ENCODE peak calls at places on chromosome 10, in ten cellular contexts. F is psoas muscle; I is tibial artery; B is tibial nerve; C is CD8-positive, alpha-beta T cell; H is cardiac muscle cell; R is astrocyte; Q is adrenal gland; G is left ventricle myocardium inferior; V is endothelial cell of umbilical vein. N is an unnamed sample. For H3K36me3, the result is how much of the 10 kb centered on the place peaks cover.

GRCh38 chr10:12191715-12192114 is 4.0 kb downstream of the NUDT5 start:
- DNase-seq in F (no peak), I (no peak), B (no peak), C (no peak), H (peak), R (no peak), Q (no peak), G (no peak), V (peak), N (no peak)

GRCh38 chr10:27759483-27760281 is 14.1 kb upstream of the MKX start:
- DNase-seq in F (no peak), I (no peak), B (no peak), C (no peak), H (no peak), R (no peak), Q (no peak), G (no peak), V (no peak), N (no peak)

GRCh38 chr10:104061196-104061595 is 24.5 kb downstream of the COL17A1 start:
- DNase-seq in F (no peak), I (no peak), B (no peak), C (no peak), H (no peak), R (no peak), Q (no peak), G (no peak), V (no peak), N (no peak)

GRCh38 chr10:49410365-49411074 is 14.6 kb upstream of the DRGX start:
- DNase-seq in F (no peak), I (no peak), B (no peak), C (no peak), H (no peak), R (no peak), Q (peak), G (peak), V (no peak), N (no peak)

GRCh38 chr10:78763651-78764395 is 304.9 kb upstream of the ZMIZ1 start:
- DNase-seq in F (no peak), I (peak), B (no peak), C (no peak), H (no peak), R (no peak), Q (no peak), G (peak), V (no peak), N (no peak)

GRCh38 chr10:43824934-43825333 is 176.3 kb upstream of the ZNF32 start:
- DNase-seq in F (peak), I (peak), B (peak), C (no peak), H (peak), R (peak), Q (peak), G (peak), V (no peak), N (no peak)

GRCh38 chr10:128210215-128211063 is 84.2 kb upstream of the MKI67 start:
- DNase-seq in F (peak), I (peak), B (peak), C (peak), H (peak), R (no peak), Q (peak), G (peak), V (peak), N (peak)

GRCh38 chr10:106311590-106311989 is 852.9 kb downstream of the SORCS1 start:
- DNase-seq in F (no peak), I (no peak), B (peak), C (no peak), H (peak), R (no peak), Q (peak), G (no peak), V (no peak), N (no peak)

GRCh38 chr10:102675887-102676616 is 31.8 kb downstream of the TRIM8 start:
- DNase-seq in F (no peak), I (peak), B (no peak), C (no peak), H (peak), R (peak), Q (peak), G (no peak), V (no peak), N (no peak)
- H3K27ac ChIP-seq in F (peak), I (peak), B (peak), C (peak), H (peak), R (peak), Q (peak), G (peak), V (no peak), N (peak)

DNA sequence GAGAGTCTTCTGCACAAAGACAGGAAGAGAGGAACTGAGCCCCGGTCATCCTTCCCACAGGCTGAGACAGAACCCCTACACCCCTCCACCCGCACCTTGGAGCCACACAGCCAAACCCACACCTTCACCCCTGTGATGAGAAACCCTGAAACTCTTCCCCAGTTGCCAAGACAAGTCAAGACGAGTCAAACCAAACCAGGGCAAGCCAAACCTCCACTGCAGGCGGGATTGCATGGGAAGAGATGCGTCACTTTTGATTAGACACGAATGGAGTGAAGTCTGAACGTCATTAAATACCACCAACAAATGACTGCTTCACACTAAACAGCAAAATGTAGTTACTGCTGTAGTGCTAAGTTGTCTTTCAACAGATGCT is 73.8 kb downstream of the PRPF18 start:
- DNase-seq in F (no peak), I (no peak), B (no peak), C (no peak), H (no peak), R (peak), Q (no peak), G (no peak), V (no peak), N (no peak)
- H3K36me3 ChIP-seq in F (under half), I (half or more), B (half or more), C (under half), H (under half), R (half or more), Q (under half), G (half or more), V (under half), N (under half)

DNA sequence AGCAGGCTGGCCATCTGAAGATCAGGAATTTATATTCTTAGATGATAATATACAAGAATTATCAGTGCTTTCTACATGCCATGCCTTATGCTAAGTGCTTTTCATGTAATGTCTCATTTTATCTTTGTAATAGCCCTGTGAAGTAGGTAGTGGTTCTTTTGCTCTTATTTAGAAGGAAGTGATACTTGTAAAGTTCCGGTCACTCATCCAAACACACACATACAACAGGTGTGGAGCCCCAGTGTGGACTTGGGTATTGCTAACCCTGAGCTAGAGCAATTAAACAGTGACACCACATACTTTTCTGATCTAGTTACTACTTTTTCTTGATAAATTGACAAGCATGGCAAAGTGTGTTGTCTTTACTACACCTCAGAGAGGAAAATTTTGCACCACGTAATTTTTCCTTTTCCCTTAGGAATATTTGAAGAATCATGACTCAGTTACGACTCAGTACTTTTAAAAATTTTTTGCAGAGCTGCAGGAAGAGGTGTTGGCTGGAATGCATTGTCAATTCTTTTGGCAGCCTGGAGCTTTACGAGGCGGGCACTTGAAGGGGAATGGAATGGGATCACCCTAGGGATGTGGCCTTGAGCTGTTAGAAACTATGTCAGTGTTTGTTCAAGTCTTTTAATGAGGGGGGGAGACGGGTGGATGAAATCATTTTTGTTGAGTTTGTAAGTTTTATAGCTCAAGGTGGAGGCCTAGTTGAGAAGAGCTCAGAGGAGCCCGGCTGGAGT is 212.5 kb upstream of the CELF2 start:
- DNase-seq in F (no peak), I (no peak), B (no peak), C (no peak), H (peak), R (peak), Q (no peak), G (no peak), V (peak), N (no peak)
- H3K27ac ChIP-seq in F (no peak), I (peak), B (no peak), C (no peak), H (no peak), R (peak), Q (no peak), G (peak), V (peak), N (no peak)

DNA sequence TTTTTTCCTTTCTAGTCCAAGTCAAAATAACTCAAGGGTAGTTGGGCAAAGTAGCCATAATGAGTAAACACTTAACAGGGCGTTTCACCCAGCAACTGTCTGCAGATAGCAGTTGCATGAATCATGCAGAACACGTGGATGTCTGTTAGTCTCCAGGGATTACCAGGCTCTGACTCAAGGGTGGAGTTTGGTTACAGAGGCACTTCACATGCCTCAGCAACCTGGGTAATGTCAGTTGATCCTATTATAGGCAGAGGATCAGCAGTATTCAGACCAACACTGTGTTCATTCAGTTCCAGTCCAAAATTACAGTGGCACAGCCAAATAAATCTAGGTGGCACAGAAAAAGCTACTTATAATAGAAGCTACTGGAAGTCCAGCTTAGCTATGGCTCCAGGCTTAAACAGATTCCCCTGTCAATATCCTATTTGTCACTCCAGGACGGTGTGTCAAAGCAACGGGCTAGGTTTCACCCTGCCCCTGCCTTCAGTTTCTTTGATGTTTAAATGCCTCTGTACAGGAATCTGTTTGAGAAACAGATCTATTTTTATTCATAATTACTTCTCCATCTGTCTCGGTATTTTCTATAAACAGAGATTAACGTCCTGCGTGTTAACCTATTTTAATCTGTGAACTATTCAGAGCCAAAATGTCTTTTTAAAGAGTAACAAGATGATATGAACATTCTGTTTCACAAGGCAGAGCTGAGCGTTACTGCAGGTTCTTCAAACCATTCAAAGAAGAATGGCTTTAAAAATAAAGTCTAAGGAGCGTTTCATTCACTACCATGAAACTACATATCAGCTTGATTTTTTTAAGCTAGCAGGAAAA is 162.6 kb upstream of the AKR1E2 start:
- DNase-seq in F (peak), I (peak), B (peak), C (no peak), H (peak), R (peak), Q (peak), G (peak), V (peak), N (no peak)
- H3K36me3 ChIP-seq in F (under half), I (under half), B (under half), C (under half), H (under half), R (under half), Q (under half), G (under half), V (under half), N (under half)

GRCh38 chr10:72561745-72562166 is 64.1 kb downstream of the MICU1 start:
- DNase-seq in F (no peak), I (no peak), B (no peak), C (no peak), H (no peak), R (no peak), Q (no peak), G (no peak), V (no peak), N (no peak)

GRCh38 chr10:72564596-72564995 is 61.3 kb downstream of the MICU1 start:
- DNase-seq in F (no peak), I (no peak), B (no peak), C (no peak), H (peak), R (peak), Q (no peak), G (no peak), V (no peak), N (no peak)

GRCh38 chr10:72567421-72567820 is 58.5 kb downstream of the MICU1 start:
- DNase-seq in F (peak), I (peak), B (no peak), C (no peak), H (peak), R (peak), Q (peak), G (no peak), V (no peak), N (no peak)

GRCh38 chr10:72567884-72568283 is 58.0 kb downstream of the MICU1 start:
- DNase-seq in F (no peak), I (no peak), B (no peak), C (no peak), H (peak), R (no peak), Q (no peak), G (no peak), V (peak), N (no peak)

GRCh38 chr10:72563327-72563932 is 62.4 kb downstream of the MICU1 start:
- DNase-seq in F (no peak), I (no peak), B (no peak), C (no peak), H (no peak), R (no peak), Q (no peak), G (no peak), V (peak), N (no peak)
- H3K27ac ChIP-seq in F (no peak), I (no peak), B (no peak), C (no peak), H (no peak), R (no peak), Q (no peak), G (no peak), V (no peak), N (no peak)

N was measured in effector memory CD4-positive, alpha-beta T cell.